ENCODE peak calls at places on chromosomes 4 and X, in ten cellular contexts. P is Peyer's patch; Q is PC-3; S is pancreas; E is CD8-positive, alpha-beta T cell; D is A549; O is ovary; F is MM.1S; U is tibial nerve; Y is IMR-90. R is an unnamed sample.

GRCh38 chr4:57148831-57149230 is 38.6 kb upstream of the IGFBP7 start:
- DNase-seq in S (no peak), P (no peak), D (no peak), Y (peak; percentile 80), E (no peak), O (no peak), U (no peak), F (no peak), Q (peak; percentile 63), R (no peak)

GRCh38 chr4:84499065-84499982 is at the start of gene NKX6-1:
- DNase-seq in O (peak; percentile 67), S (peak; percentile 92), Y (peak; percentile 53), U (peak; percentile 29), P (peak; percentile 56), Q (peak; percentile 91), E (no peak), F (no peak), D (peak; percentile 53), R (no peak)

GRCh38 chr4:76950846-76951321 is 1.3 kb downstream of the SEPTIN11 start:
- DNase-seq in D (peak; percentile 10), P (peak; percentile 48), O (no peak), U (no peak), S (peak; percentile 53), E (no peak), F (peak; percentile 12), Y (peak; percentile 52), Q (peak; percentile 18), R (no peak)

GRCh38 chr4:163592207-163592606 is 97.7 kb downstream of the TMA16 start:
- DNase-seq in E (no peak), O (no peak), F (no peak), Y (no peak), Q (no peak), P (no peak), U (no peak), D (no peak), S (no peak), R (no peak)

GRCh38 chr4:163591614-163592020 is 97.1 kb downstream of the TMA16 start:
- DNase-seq in U (no peak), F (no peak), Y (no peak), E (no peak), D (no peak), P (no peak), Q (no peak), O (no peak), S (no peak), R (no peak)

GRCh38 chr4:98749206-98749605 is 90.8 kb upstream of the TSPAN5 start:
- DNase-seq in Q (no peak), D (no peak), P (no peak), F (no peak), O (no peak), U (no peak), S (no peak), E (no peak), Y (no peak), R (no peak)

GRCh38 chr4:73894021-73894420 is 24.8 kb downstream of the CXCL1 start:
- DNase-seq in U (no peak), Q (no peak), E (no peak), P (no peak), D (no peak), O (no peak), S (no peak), Y (peak; percentile 18), F (no peak), R (no peak)

GRCh38 chr4:148056879-148057278 is 325.0 kb downstream of the ARHGAP10 start:
- DNase-seq in P (peak; percentile 84), Q (peak; percentile 59), E (peak; percentile 55), U (peak; percentile 54), O (no peak), Y (peak; percentile 77), F (peak; percentile 88), S (no peak), D (no peak), R (no peak)

GRCh38 chrX:119817130-119817690 is 25.8 kb upstream of the RPL39 start:
- DNase-seq in U (peak; percentile 12), E (no peak), O (no peak), F (no peak), D (no peak), Y (peak; percentile 6), P (no peak), S (no peak), Q (no peak), R (no peak)

GRCh38 chr4:104365618-104366017 is 129.1 kb downstream of the CXXC4 start:
- DNase-seq in Y (no peak), F (no peak), E (no peak), U (no peak), S (no peak), Q (no peak), O (no peak), D (no peak), P (no peak), R (no peak)

GRCh38 chrX:115696039-115696438 is 135.1 kb downstream of the PLS3 start:
- DNase-seq in S (no peak), E (no peak), Q (no peak), F (no peak), D (no peak), P (no peak), Y (no peak), U (no peak), O (no peak), R (no peak)

GRCh38 chr4:25914670-25915358 is 794 bp downstream of the SMIM20 start:
- DNase-seq in U (no peak), S (no peak), D (no peak), Q (no peak), P (no peak), F (no peak), O (no peak), E (no peak), Y (no peak), R (no peak)

GRCh38 chr4:41384992-41385391 is 128.3 kb downstream of the UCHL1 start:
- DNase-seq in O (peak; percentile 64), Q (no peak), E (no peak), F (no peak), Y (no peak), P (peak; percentile 82), S (peak; percentile 74), U (peak; percentile 61), D (no peak), R (no peak)

GRCh38 chr4:99966692-99967091 is 16.6 kb upstream of the H2AZ1 start:
- DNase-seq in Q (no peak), Y (peak; percentile 71), U (no peak), O (no peak), P (no peak), E (no peak), F (no peak), S (no peak), D (no peak), R (no peak)

GRCh38 chr4:140372607-140373327 is 679 bp upstream of the SCOC start:
- DNase-seq in U (no peak), E (no peak), D (peak; percentile 40), O (no peak), Y (peak; percentile 13), P (peak; percentile 51), Q (peak; percentile 4), S (no peak), F (peak; percentile 65), R (no peak)

DNA sequence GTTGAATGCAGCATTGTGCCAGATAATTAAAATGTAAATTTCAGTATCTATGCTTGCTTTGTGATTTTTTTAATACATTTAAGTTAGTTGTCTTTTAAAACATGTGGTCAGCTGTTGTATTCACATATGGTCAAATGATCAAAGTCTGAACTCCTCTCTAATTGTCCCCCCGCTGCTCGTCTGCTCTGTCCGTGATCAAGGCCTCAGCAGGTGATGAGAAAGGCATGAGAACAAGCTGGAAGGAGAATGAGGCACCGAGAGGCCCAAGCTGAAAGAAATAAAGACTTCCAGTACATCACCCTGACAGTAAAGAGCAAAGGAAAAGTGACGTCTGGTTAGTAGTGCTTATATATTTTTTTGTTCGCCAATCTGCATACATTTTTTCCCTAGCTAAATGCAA is 181.3 kb downstream of the ZIC3 start:
- DNase-seq in E (no peak), F (no peak), P (no peak), U (no peak), Y (no peak), S (no peak), Q (no peak), O (no peak), D (no peak), R (no peak)
- H3K4me3 ChIP-seq in E (no peak overlapping the region), F (no peak overlapping the region), P (no peak overlapping the region), U (no peak overlapping the region), Y (no peak overlapping the region), S (no peak overlapping the region), Q (no peak overlapping the region), O (no peak overlapping the region), D (no peak overlapping the region), R (no peak overlapping the region)

GRCh38 chr4:19711871-19712270 is 539.8 kb upstream of the SLIT2 start:
- DNase-seq in U (no peak), Q (peak; percentile 71), P (no peak), S (no peak), E (no peak), F (no peak), Y (peak; percentile 87), O (no peak), D (no peak), R (no peak)

DNA sequence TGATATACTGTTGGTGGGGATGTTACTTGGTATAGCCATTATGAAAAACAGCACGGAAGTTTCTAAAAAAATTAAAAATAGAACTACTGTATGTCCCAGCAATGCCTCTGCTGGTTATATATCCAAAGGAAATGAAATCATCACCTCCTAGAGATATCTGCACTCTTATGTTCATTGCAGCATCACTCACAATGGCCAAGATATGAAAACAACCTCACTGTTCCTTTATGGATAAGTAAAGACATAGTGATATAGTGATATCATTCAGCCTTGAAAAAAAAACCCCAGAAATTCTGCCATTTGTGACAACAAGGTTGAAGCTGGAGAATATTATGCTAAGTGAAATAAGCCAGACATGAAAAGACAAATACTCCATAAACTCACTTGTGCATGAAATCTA is 543.8 kb upstream of the SLIT2 start:
- DNase-seq in E (no peak), P (no peak), O (no peak), F (no peak), D (no peak), Q (no peak), U (no peak), Y (peak; percentile 23), S (no peak), R (no peak)
- H3K9me3 ChIP-seq in E (no peaks in the 10 kb centered on the region), P (no peaks in the 10 kb centered on the region), O (no peaks in the 10 kb centered on the region), F (no peaks in the 10 kb centered on the region), D (no peaks in the 10 kb centered on the region), Q (no peaks in the 10 kb centered on the region), U (no peaks in the 10 kb centered on the region), Y (no peaks in the 10 kb centered on the region), S (no peaks in the 10 kb centered on the region), R (no peaks in the 10 kb centered on the region)

GRCh38 chr4:786074-786741 is 39.7 kb downstream of the CPLX1 start:
- DNase-seq in E (no peak), Y (no peak), F (no peak), U (no peak), O (no peak), S (peak; percentile 57), D (no peak), Q (no peak), P (no peak), R (no peak)
- H3K4me3 ChIP-seq in E (no peak overlapping the region), Y (no peak overlapping the region), F (no peak overlapping the region), U (peak overlapping the region; percentile 28), O (peak overlapping the region; percentile 35), S (no peak overlapping the region), D (no peak overlapping the region), Q (no peak overlapping the region), P (peak overlapping the region; percentile 45), R (no peak overlapping the region)

DNA sequence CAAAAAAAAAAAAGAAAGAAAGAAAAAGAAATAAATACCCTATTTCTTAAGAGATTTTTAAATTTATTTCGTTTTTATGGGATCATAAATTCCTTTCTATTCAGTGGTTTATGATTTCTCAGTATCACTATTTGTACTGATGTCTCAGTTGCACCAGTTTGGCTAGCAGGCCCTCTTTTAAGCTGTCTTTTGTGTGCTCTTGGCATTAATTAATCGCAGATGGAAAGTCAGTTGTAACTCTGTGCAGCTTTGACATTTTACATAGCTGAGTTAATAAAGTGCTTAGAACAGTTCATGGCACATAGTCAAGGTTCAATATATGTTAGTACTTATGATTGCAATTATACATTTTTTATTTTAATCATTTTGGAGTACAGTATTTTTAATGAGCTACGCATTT is 123.7 kb upstream of the NUDT6 start:
- DNase-seq in O (no peak), Q (no peak), E (no peak), F (no peak), Y (no peak), P (no peak), U (no peak), D (no peak), S (no peak), R (no peak)
- H3K9me3 ChIP-seq in O (peaks cover 4% of the 10 kb centered on the region), Q (no peaks in the 10 kb centered on the region), E (peaks cover 8% of the 10 kb centered on the region), F (peaks cover 3% of the 10 kb centered on the region), Y (peaks cover 16% of the 10 kb centered on the region), P (no peaks in the 10 kb centered on the region), U (no peaks in the 10 kb centered on the region), D (peaks cover 30% of the 10 kb centered on the region), S (peaks cover 3% of the 10 kb centered on the region), R (no peaks in the 10 kb centered on the region)